ENCODE peak calls at places on chromosomes 12 and 14, in eight cellular contexts. I, R, O, S, E, X, G and T are unnamed samples.
A peak's percentile ranks its signal among the peaks of the same experiment; 100 is the strongest.

GRCh38 chr14:101969480-101969879 is 5.1 kb downstream of the DYNC1H1 start:
- DNase-seq in I (no peak), R (no peak), O (no peak), S (no peak), E (no peak), X (no peak), G (no peak), T (no peak)

GRCh38 chr14:68672609-68673285 is 120.1 kb downstream of the ZFP36L1 start:
- DNase-seq in I (no peak), R (no peak), O (peak; percentile 30), S (no peak), E (no peak), X (no peak), G (no peak), T (no peak)

GRCh38 chr12:122187466-122187865 is 4.5 kb downstream of the LRRC43 start:
- DNase-seq in I (no peak), R (no peak), O (no peak), S (no peak), E (no peak), X (no peak), G (peak; percentile 64), T (no peak)

GRCh38 chr12:6317693-6318439 is 7.4 kb downstream of the PLEKHG6 start:
- DNase-seq in I (no peak), R (no peak), O (no peak), S (no peak), E (no peak), X (no peak), G (no peak), T (no peak)

GRCh38 chr12:123948401-123949117 is 24.1 kb downstream of the CCDC92 start:
- DNase-seq in I (no peak), R (no peak), O (no peak), S (no peak), E (no peak), X (no peak), G (no peak), T (no peak)

GRCh38 chr12:56521209-56521589 is 421 bp upstream of the RBMS2 start:
- DNase-seq in I (no peak), R (no peak), O (peak; percentile 45), S (no peak), E (no peak), X (no peak), G (no peak), T (no peak)

GRCh38 chr14:91911474-91912032 is 35.9 kb downstream of the FBLN5 start:
- DNase-seq in I (peak; percentile 68), R (peak; percentile 58), O (peak; percentile 72), S (no peak), E (no peak), X (no peak), G (peak; percentile 88), T (peak; percentile 74)

GRCh38 chr12:2299207-2299606 is 246.4 kb downstream of the CACNA1C start:
- DNase-seq in I (no peak), R (no peak), O (no peak), S (no peak), E (no peak), X (no peak), G (no peak), T (no peak)

GRCh38 chr12:6866163-6866919 is 990 bp upstream of the TPI1 start:
- DNase-seq in I (no peak), R (no peak), O (no peak), S (no peak), E (no peak), X (no peak), G (peak; percentile 43), T (no peak)

GRCh38 chr12:120536064-120536791 is 2.1 kb downstream of the RNF10 start:
- DNase-seq in I (no peak), R (no peak), O (no peak), S (no peak), E (no peak), X (no peak), G (no peak), T (peak; percentile 48)

GRCh38 chr12:120538281-120539156 is 4.4 kb downstream of the RNF10 start:
- DNase-seq in I (peak; percentile 36), R (peak; percentile 71), O (peak; percentile 72), S (peak; percentile 77), E (no peak), X (no peak), G (no peak), T (peak; percentile 86)

GRCh38 chr12:120540445-120540844 is 6.3 kb downstream of the RNF10 start:
- DNase-seq in I (no peak), R (no peak), O (peak; percentile 46), S (peak; percentile 74), E (no peak), X (no peak), G (no peak), T (no peak)

GRCh38 chr12:120542166-120542565 is 8.0 kb downstream of the RNF10 start:
- DNase-seq in I (no peak), R (no peak), O (no peak), S (no peak), E (no peak), X (no peak), G (no peak), T (no peak)

GRCh38 chr12:120539303-120539702 is 5.1 kb downstream of the RNF10 start:
- DNase-seq in I (peak; percentile 23), R (no peak), O (peak; percentile 62), S (peak; percentile 40), E (no peak), X (no peak), G (no peak), T (peak; percentile 44)
- H3K4me3 ChIP-seq in I (no peak overlapping the region), R (no peak overlapping the region), O (peak overlapping the region; percentile 45), S (no peak overlapping the region), E (peak overlapping the region; percentile 96), X (no peak overlapping the region), G (no peak overlapping the region), T (no peak overlapping the region)

GRCh38 chr14:100071545-100071944 is 6.3 kb downstream of the EVL start:
- DNase-seq in I (no peak), R (no peak), O (no peak), S (no peak), E (no peak), X (no peak), G (no peak), T (no peak)

GRCh38 chr14:100074431-100075100 is 9.3 kb downstream of the EVL start:
- DNase-seq in I (no peak), R (no peak), O (no peak), S (no peak), E (no peak), X (no peak), G (no peak), T (no peak)

GRCh38 chr14:100070310-100070709 is 5.1 kb downstream of the EVL start:
- DNase-seq in I (no peak), R (no peak), O (no peak), S (no peak), E (no peak), X (no peak), G (no peak), T (no peak)

GRCh38 chr14:100076133-100076532 is 10.9 kb downstream of the EVL start:
- DNase-seq in I (peak; percentile 45), R (no peak), O (peak; percentile 51), S (no peak), E (no peak), X (no peak), G (peak; percentile 79), T (no peak)

GRCh38 chr14:100072783-100073346 is 7.6 kb downstream of the EVL start:
- DNase-seq in I (no peak), R (no peak), O (no peak), S (no peak), E (no peak), X (no peak), G (peak; percentile 24), T (peak; percentile 38)
- H3K4me1 ChIP-seq in I (peaks cover 7% of the 10 kb centered on the region), R (peaks cover 3% of the 10 kb centered on the region), O (peaks cover 20% of the 10 kb centered on the region), S (peaks cover 21% of the 10 kb centered on the region), E (no peaks in the 10 kb centered on the region), X (peaks cover 71% of the 10 kb centered on the region), G (no peaks in the 10 kb centered on the region), T (no peaks in the 10 kb centered on the region)

GRCh38 chr12:131933387-131933786 is 4.3 kb downstream of the PUS1 start:
- DNase-seq in I (no peak), R (no peak), O (no peak), S (no peak), E (no peak), X (no peak), G (no peak), T (no peak)

GRCh38 chr12:131928765-131929529 is at the start of gene PUS1:
- DNase-seq in I (peak; percentile 97), R (peak; percentile 96), O (peak; percentile 98), S (peak; percentile 86), E (peak; percentile 67), X (peak; percentile 65), G (peak; percentile 96), T (peak; percentile 95)

GRCh38 chr12:131928080-131928764 is 854 bp upstream of the PUS1 start:
- DNase-seq in I (peak; percentile 46), R (peak; percentile 9), O (no peak), S (no peak), E (no peak), X (no peak), G (peak; percentile 51), T (no peak)

GRCh38 chr12:131929530-131930456 is 717 bp downstream of the PUS1 start:
- DNase-seq in I (peak; percentile 41), R (peak; percentile 53), O (peak; percentile 68), S (no peak), E (no peak), X (no peak), G (no peak), T (peak; percentile 42)

DNA sequence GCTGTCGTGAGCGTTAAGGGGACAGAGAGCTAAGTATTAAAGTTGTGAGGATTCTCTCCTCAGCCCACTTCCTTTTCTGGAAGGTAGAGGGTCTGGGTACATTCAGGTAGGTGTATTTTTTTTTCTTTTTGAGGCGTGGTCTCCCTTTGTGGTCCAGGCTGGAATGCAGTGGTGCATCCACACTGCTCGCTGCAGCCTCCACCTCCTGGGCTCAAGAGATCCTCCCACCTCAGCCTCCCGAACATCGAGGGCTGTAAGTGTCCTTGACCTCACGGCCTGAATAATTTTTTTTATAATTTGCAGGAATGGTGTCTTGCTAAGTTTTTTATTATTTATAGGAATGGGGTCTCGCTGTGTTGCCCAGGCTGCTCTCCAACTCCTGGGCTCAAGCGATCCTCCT is 1.4 kb downstream of the PUS1 start:
- DNase-seq in I (no peak), R (no peak), O (no peak), S (no peak), E (no peak), X (no peak), G (no peak), T (no peak)
- H3K27ac ChIP-seq in I (peak overlapping the region; percentile 99), R (no peak overlapping the region), O (no peak overlapping the region), S (no peak overlapping the region), E (no peak overlapping the region), X (no peak overlapping the region), G (no peak overlapping the region), T (no peak overlapping the region)

DNA sequence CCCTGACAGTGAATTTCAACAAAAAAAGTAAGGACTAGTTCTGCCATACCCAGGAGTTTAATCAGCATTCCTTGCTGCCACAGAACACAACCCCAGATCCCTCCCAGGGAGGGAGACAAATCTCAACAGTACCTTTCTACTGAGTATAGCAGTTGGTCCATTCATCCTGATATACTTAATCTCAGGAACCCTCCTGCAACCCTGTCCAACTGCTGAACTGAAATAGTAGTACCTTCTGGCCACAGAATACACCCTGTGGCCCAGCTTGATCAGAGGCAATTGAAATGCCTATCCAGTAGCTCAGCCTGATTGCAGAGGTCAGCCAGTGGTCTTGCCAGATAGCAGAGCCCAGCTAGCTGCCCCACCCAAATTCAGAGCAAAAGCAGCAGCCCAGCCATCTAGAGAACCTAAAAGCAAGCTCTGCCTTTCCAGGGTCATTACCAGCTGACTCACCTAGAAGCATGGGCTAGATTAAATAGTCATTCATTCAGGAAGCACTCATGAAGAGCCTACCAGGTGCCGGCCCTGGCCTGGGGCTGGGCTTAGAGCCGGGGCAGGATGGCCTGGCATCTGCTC is 40.0 kb upstream of the RHOJ start:
- DNase-seq in I (no peak), R (no peak), O (no peak), S (peak; percentile 45), E (no peak), X (no peak), G (no peak), T (no peak)
- H3K4me3 ChIP-seq in I (no peak overlapping the region), R (no peak overlapping the region), O (no peak overlapping the region), S (no peak overlapping the region), E (no peak overlapping the region), X (no peak overlapping the region), G (no peak overlapping the region), T (no peak overlapping the region)